ENCODE peak calls at places on chromosomes 1 and 21, in nine cellular contexts. N is adrenal gland; D is substantia nigra; X is thoracic aorta; T is CD8-positive, alpha-beta memory T cell; B is brain microvascular endothelial cell; Y is left ventricle myocardium inferior; K is right cardiac atrium; E is esophagus squamous epithelium. S is an unnamed sample.

GRCh38 chr1:53645690-53646078 is 93.3 kb downstream of the GLIS1 start:
- DNase-seq in N (no peak), D (no peak), X (no peak), T (no peak), B (no peak), Y (no peak), K (no peak), E (no peak), S (no peak)

GRCh38 chr1:143735764-143736461 is 235.9 kb downstream of the FAM72C start:
- DNase-seq in N (no peak), D (peak; percentile 3), X (no peak), T (no peak), B (peak; percentile 0), Y (no peak), K (peak; percentile 46), E (no peak), S (no peak)

GRCh38 chr1:229508823-229509337 is 739 bp upstream of the NUP133 start:
- DNase-seq in N (no peak), D (no peak), X (no peak), T (no peak), B (no peak), Y (no peak), K (no peak), E (no peak), S (no peak)

GRCh38 chr1:200665851-200666250 is 3.9 kb downstream of the DDX59 start:
- DNase-seq in N (no peak), D (no peak), X (no peak), T (no peak), B (no peak), Y (no peak), K (no peak), E (no peak), S (no peak)

GRCh38 chr1:10796029-10796944 is at the start of gene CASZ1:
- DNase-seq in N (peak; percentile 81), D (peak; percentile 66), X (peak; percentile 13), T (no peak), B (peak; percentile 71), Y (peak; percentile 83), K (peak; percentile 89), E (no peak), S (peak; percentile 87)

GRCh38 chr1:56389813-56390539 is 189.4 kb downstream of the PLPP3 start:
- DNase-seq in N (no peak), D (no peak), X (no peak), T (no peak), B (no peak), Y (no peak), K (no peak), E (no peak), S (no peak)

GRCh38 chr21:36917487-36918158 is 48.8 kb downstream of the HLCS start:
- DNase-seq in N (peak; percentile 44), D (peak; percentile 5), X (no peak), T (no peak), B (peak; percentile 53), Y (no peak), K (no peak), E (no peak), S (peak; percentile 28)

GRCh38 chr1:21541835-21542234 is 32.6 kb downstream of the ALPL start:
- DNase-seq in N (peak; percentile 64), D (no peak), X (no peak), T (no peak), B (peak; percentile 58), Y (peak; percentile 64), K (peak; percentile 84), E (no peak), S (no peak)

GRCh38 chr1:93980320-93980744 is 71.1 kb upstream of the GCLM start:
- DNase-seq in N (no peak), D (no peak), X (no peak), T (no peak), B (no peak), Y (no peak), K (no peak), E (no peak), S (no peak)

GRCh38 chr1:208737922-208738321 is 493.7 kb upstream of the PLXNA2 start:
- DNase-seq in N (no peak), D (no peak), X (no peak), T (no peak), B (no peak), Y (no peak), K (no peak), E (no peak), S (no peak)

GRCh38 chr21:41359289-41359688 is 2.5 kb upstream of the MX2 start:
- DNase-seq in N (no peak), D (no peak), X (no peak), T (no peak), B (no peak), Y (no peak), K (peak; percentile 35), E (no peak), S (no peak)

GRCh38 chr1:3890389-3891328 is 9.4 kb downstream of the C1orf174 start:
- DNase-seq in N (no peak), D (no peak), X (no peak), T (no peak), B (no peak), Y (no peak), K (no peak), E (no peak), S (no peak)

DNA sequence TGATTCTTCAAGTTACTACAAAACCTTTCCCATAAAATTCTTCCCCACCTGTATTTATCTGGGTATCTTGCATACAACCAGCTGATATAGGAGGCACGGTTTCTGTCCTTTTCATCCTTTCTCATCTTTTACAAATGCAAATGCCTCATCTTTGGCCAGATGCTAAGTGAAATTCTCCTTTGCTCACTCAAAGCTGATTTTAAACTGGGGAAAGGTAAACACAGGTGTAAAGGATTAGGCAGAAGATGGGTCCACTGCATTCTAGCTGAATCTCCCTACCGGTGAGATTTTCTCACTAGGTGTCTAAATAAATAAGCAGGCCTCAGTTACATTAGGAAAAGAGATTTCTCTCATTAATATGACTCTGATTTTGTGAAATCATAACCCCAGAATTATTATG is 25.3 kb upstream of the SLAMF1 start:
- DNase-seq in N (no peak), D (no peak), X (no peak), T (no peak), B (no peak), Y (no peak), K (no peak), E (no peak), S (no peak)
- H3K27ac ChIP-seq in N (no peak overlapping the region), D (no peak overlapping the region), X (no peak overlapping the region), T (no peak overlapping the region), B (no peak overlapping the region), Y (no peak overlapping the region), K (no peak overlapping the region), E (no peak overlapping the region), S (no peak overlapping the region)

GRCh38 chr1:36284061-36284460 is 22.1 kb upstream of the SH3D21 start:
- DNase-seq in N (no peak), D (no peak), X (no peak), T (no peak), B (no peak), Y (no peak), K (no peak), E (no peak), S (no peak)

GRCh38 chr1:36276688-36277087 is 29.5 kb upstream of the SH3D21 start:
- DNase-seq in N (no peak), D (no peak), X (no peak), T (no peak), B (no peak), Y (no peak), K (no peak), E (no peak), S (no peak)

GRCh38 chr1:36284517-36284916 is 21.7 kb upstream of the SH3D21 start:
- DNase-seq in N (no peak), D (no peak), X (no peak), T (no peak), B (no peak), Y (no peak), K (no peak), E (no peak), S (no peak)

GRCh38 chr1:36279110-36279788 is 26.9 kb upstream of the SH3D21 start:
- DNase-seq in N (no peak), D (no peak), X (no peak), T (no peak), B (no peak), Y (no peak), K (no peak), E (no peak), S (peak; percentile 60)

DNA sequence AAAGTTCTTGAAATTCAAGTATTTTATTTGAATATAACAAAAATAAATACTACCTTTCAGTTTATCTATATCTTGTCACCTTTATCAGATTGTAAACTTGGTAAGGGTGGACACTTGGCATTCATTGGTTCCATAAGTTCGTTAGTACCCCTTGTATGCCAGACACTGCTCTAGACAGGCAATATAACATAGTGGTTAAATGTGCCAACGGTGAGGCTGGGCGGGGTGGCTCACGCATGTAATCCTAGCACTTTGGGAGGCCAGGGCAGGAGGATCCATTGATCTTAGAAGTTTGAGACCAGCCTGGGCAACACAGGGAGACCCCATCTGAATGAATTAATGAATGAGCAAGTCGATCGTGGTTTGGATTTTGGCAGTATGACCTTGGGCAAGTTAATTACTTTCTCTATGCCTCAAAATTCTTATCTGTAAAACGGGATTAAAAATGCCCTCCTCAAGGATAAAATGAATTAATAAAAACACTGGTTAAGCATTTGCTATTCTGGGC is 26.3 kb upstream of the SH3D21 start:
- DNase-seq in N (no peak), D (no peak), X (no peak), T (no peak), B (no peak), Y (no peak), K (no peak), E (no peak), S (no peak)
- H3K27ac ChIP-seq in N (no peak overlapping the region), D (no peak overlapping the region), X (peak overlapping the region; percentile 6), T (no peak overlapping the region), B (no peak overlapping the region), Y (peak overlapping the region; percentile 73), K (peak overlapping the region; percentile 98), E (no peak overlapping the region), S (peak overlapping the region; percentile 83)

DNA sequence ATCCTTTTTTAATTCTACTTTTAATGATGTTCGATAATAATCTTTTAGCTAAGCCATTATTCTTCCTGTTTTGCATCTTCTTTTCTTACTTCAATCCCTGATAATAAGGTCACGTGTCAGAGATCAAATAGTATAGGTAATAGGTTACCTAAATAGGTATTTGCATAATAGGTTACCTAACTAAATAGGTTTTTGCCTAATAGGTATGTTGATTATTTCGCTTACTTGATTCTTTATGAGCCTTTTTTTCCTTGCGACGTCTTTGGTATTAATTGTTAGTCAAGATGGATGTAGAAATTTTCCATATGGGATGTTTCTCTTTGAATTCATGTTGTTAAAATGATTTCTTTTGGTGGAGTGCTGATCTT is 2.5 kb downstream of the GGPS1 start:
- DNase-seq in N (no peak), D (no peak), X (no peak), T (no peak), B (no peak), Y (no peak), K (no peak), E (no peak), S (no peak)
- H3K27ac ChIP-seq in N (no peak overlapping the region), D (no peak overlapping the region), X (peak overlapping the region; percentile 97), T (peak overlapping the region; percentile 80), B (no peak overlapping the region), Y (peak overlapping the region; percentile 96), K (no peak overlapping the region), E (no peak overlapping the region), S (no peak overlapping the region)

GRCh38 chr1:165738794-165739193 is 29.9 kb downstream of the TMCO1 start:
- DNase-seq in N (no peak), D (no peak), X (no peak), T (no peak), B (no peak), Y (no peak), K (no peak), E (no peak), S (no peak)

GRCh38 chr1:165737196-165737595 is 31.5 kb downstream of the TMCO1 start:
- DNase-seq in N (no peak), D (no peak), X (no peak), T (no peak), B (no peak), Y (no peak), K (no peak), E (no peak), S (no peak)

GRCh38 chr1:165734906-165735305 is 33.8 kb downstream of the TMCO1 start:
- DNase-seq in N (no peak), D (no peak), X (no peak), T (no peak), B (no peak), Y (no peak), K (no peak), E (no peak), S (no peak)
- H3K27ac ChIP-seq in N (no peak overlapping the region), D (no peak overlapping the region), X (no peak overlapping the region), T (no peak overlapping the region), B (no peak overlapping the region), Y (no peak overlapping the region), K (no peak overlapping the region), E (no peak overlapping the region), S (no peak overlapping the region)